ENCODE peak calls at places on chromosomes 2 and 18, in six cellular contexts. One of them, this sample, is unnamed.

GRCh38 chr2:216161967-216162366 is 52.8 kb downstream of the XRCC5 start:
- DNase-seq in GM13977: no peak
- DNase-seq in caudate nucleus: no peak
- DNase-seq in T-helper 1 cell: no peak
- DNase-seq in T-helper 2 cell: no peak
- DNase-seq in stimulated activated CD8-positive, alpha-beta memory T cell treated with anti-CD3 and anti-CD28 coated beads, Interleukin-4, amount 100 ng/mL, for 24 hours: no peak
- DNase-seq in this sample: no peak

GRCh38 chr2:126467367-126468054 is 188.4 kb upstream of the GYPC start:
- DNase-seq in GM13977: peak; percentile 18
- DNase-seq in caudate nucleus: no peak
- DNase-seq in T-helper 1 cell: no peak
- DNase-seq in T-helper 2 cell: no peak
- DNase-seq in stimulated activated CD8-positive, alpha-beta memory T cell treated with anti-CD3 and anti-CD28 coated beads, Interleukin-4, amount 100 ng/mL, for 24 hours: no peak
- DNase-seq in this sample: no peak

GRCh38 chr2:85195956-85196355 is 62.8 kb downstream of the TCF7L1 start:
- DNase-seq in GM13977: no peak
- DNase-seq in caudate nucleus: no peak
- DNase-seq in T-helper 1 cell: no peak
- DNase-seq in T-helper 2 cell: no peak
- DNase-seq in stimulated activated CD8-positive, alpha-beta memory T cell treated with anti-CD3 and anti-CD28 coated beads, Interleukin-4, amount 100 ng/mL, for 24 hours: no peak
- DNase-seq in this sample: no peak

GRCh38 chr2:122341007-122341406 is 585.6 kb downstream of the TSN start:
- DNase-seq in GM13977: no peak
- DNase-seq in caudate nucleus: no peak
- DNase-seq in T-helper 1 cell: no peak
- DNase-seq in T-helper 2 cell: no peak
- DNase-seq in stimulated activated CD8-positive, alpha-beta memory T cell treated with anti-CD3 and anti-CD28 coated beads, Interleukin-4, amount 100 ng/mL, for 24 hours: no peak
- DNase-seq in this sample: no peak

GRCh38 chr2:45009928-45010705 is 865 bp upstream of the SIX2 start:
- DNase-seq in GM13977: peak; percentile 48
- DNase-seq in caudate nucleus: no peak
- DNase-seq in T-helper 1 cell: no peak
- DNase-seq in T-helper 2 cell: no peak
- DNase-seq in stimulated activated CD8-positive, alpha-beta memory T cell treated with anti-CD3 and anti-CD28 coated beads, Interleukin-4, amount 100 ng/mL, for 24 hours: no peak
- DNase-seq in this sample: peak; percentile 61

GRCh38 chr2:66531156-66531555 is 96.2 kb downstream of the MEIS1 start:
- DNase-seq in GM13977: no peak
- DNase-seq in caudate nucleus: no peak
- DNase-seq in T-helper 1 cell: no peak
- DNase-seq in T-helper 2 cell: no peak
- DNase-seq in stimulated activated CD8-positive, alpha-beta memory T cell treated with anti-CD3 and anti-CD28 coated beads, Interleukin-4, amount 100 ng/mL, for 24 hours: no peak
- DNase-seq in this sample: no peak

GRCh38 chr2:216233281-216233995 is 124.3 kb downstream of the XRCC5 start:
- DNase-seq in GM13977: no peak
- DNase-seq in caudate nucleus: no peak
- DNase-seq in T-helper 1 cell: no peak
- DNase-seq in T-helper 2 cell: no peak
- DNase-seq in stimulated activated CD8-positive, alpha-beta memory T cell treated with anti-CD3 and anti-CD28 coated beads, Interleukin-4, amount 100 ng/mL, for 24 hours: no peak
- DNase-seq in this sample: no peak

GRCh38 chr18:29004921-29005320 is 828.0 kb upstream of the CDH2 start:
- DNase-seq in GM13977: no peak
- DNase-seq in caudate nucleus: no peak
- DNase-seq in T-helper 1 cell: no peak
- DNase-seq in T-helper 2 cell: no peak
- DNase-seq in stimulated activated CD8-positive, alpha-beta memory T cell treated with anti-CD3 and anti-CD28 coated beads, Interleukin-4, amount 100 ng/mL, for 24 hours: no peak
- DNase-seq in this sample: no peak

GRCh38 chr2:239879423-239880084 is 145.6 kb downstream of the NDUFA10 start:
- DNase-seq in GM13977: no peak
- DNase-seq in caudate nucleus: no peak
- DNase-seq in T-helper 1 cell: no peak
- DNase-seq in T-helper 2 cell: no peak
- DNase-seq in stimulated activated CD8-positive, alpha-beta memory T cell treated with anti-CD3 and anti-CD28 coated beads, Interleukin-4, amount 100 ng/mL, for 24 hours: no peak
- DNase-seq in this sample: no peak

GRCh38 chr2:61853848-61854434 is at the start of gene FAM161A:
- DNase-seq in GM13977: peak; percentile 86
- DNase-seq in caudate nucleus: peak; percentile 90
- DNase-seq in T-helper 1 cell: peak; percentile 66
- DNase-seq in T-helper 2 cell: peak; percentile 53
- DNase-seq in stimulated activated CD8-positive, alpha-beta memory T cell treated with anti-CD3 and anti-CD28 coated beads, Interleukin-4, amount 100 ng/mL, for 24 hours: peak; percentile 74
- DNase-seq in this sample: peak; percentile 74

GRCh38 chr2:126736133-126736874 is 80.3 kb downstream of the GYPC start:
- DNase-seq in GM13977: no peak
- DNase-seq in caudate nucleus: no peak
- DNase-seq in T-helper 1 cell: no peak
- DNase-seq in T-helper 2 cell: no peak
- DNase-seq in stimulated activated CD8-positive, alpha-beta memory T cell treated with anti-CD3 and anti-CD28 coated beads, Interleukin-4, amount 100 ng/mL, for 24 hours: no peak
- DNase-seq in this sample: no peak

GRCh38 chr2:136118819-136119716 is 1.1 kb upstream of the CXCR4 start:
- DNase-seq in GM13977: peak; percentile 77
- DNase-seq in caudate nucleus: peak; percentile 46
- DNase-seq in T-helper 1 cell: peak; percentile 84
- DNase-seq in T-helper 2 cell: peak; percentile 66
- DNase-seq in stimulated activated CD8-positive, alpha-beta memory T cell treated with anti-CD3 and anti-CD28 coated beads, Interleukin-4, amount 100 ng/mL, for 24 hours: peak; percentile 79
- DNase-seq in this sample: peak; percentile 84

GRCh38 chr2:9179572-9180201 is 26.9 kb upstream of the ASAP2 start:
- DNase-seq in GM13977: no peak
- DNase-seq in caudate nucleus: no peak
- DNase-seq in T-helper 1 cell: no peak
- DNase-seq in T-helper 2 cell: no peak
- DNase-seq in stimulated activated CD8-positive, alpha-beta memory T cell treated with anti-CD3 and anti-CD28 coated beads, Interleukin-4, amount 100 ng/mL, for 24 hours: no peak
- DNase-seq in this sample: no peak

GRCh38 chr18:10035306-10035991 is 121.6 kb downstream of the VAPA start:
- DNase-seq in GM13977: no peak
- DNase-seq in caudate nucleus: no peak
- DNase-seq in T-helper 1 cell: no peak
- DNase-seq in T-helper 2 cell: no peak
- DNase-seq in stimulated activated CD8-positive, alpha-beta memory T cell treated with anti-CD3 and anti-CD28 coated beads, Interleukin-4, amount 100 ng/mL, for 24 hours: no peak
- DNase-seq in this sample: peak; percentile 85

GRCh38 chr2:197306024-197306690 is 4.4 kb downstream of the ANKRD44 start:
- DNase-seq in GM13977: no peak
- DNase-seq in caudate nucleus: no peak
- DNase-seq in T-helper 1 cell: no peak
- DNase-seq in T-helper 2 cell: no peak
- DNase-seq in stimulated activated CD8-positive, alpha-beta memory T cell treated with anti-CD3 and anti-CD28 coated beads, Interleukin-4, amount 100 ng/mL, for 24 hours: no peak
- DNase-seq in this sample: no peak

GRCh38 chr18:36829362-36830140 is 624 bp downstream of the KIAA1328 start:
- DNase-seq in GM13977: no peak
- DNase-seq in caudate nucleus: peak; percentile 74
- DNase-seq in T-helper 1 cell: no peak
- DNase-seq in T-helper 2 cell: no peak
- DNase-seq in stimulated activated CD8-positive, alpha-beta memory T cell treated with anti-CD3 and anti-CD28 coated beads, Interleukin-4, amount 100 ng/mL, for 24 hours: no peak
- DNase-seq in this sample: peak; percentile 14

GRCh38 chr2:65053199-65053598 is 3.0 kb upstream of the CEP68 start:
- DNase-seq in GM13977: peak; percentile 81
- DNase-seq in caudate nucleus: no peak
- DNase-seq in T-helper 1 cell: no peak
- DNase-seq in T-helper 2 cell: no peak
- DNase-seq in stimulated activated CD8-positive, alpha-beta memory T cell treated with anti-CD3 and anti-CD28 coated beads, Interleukin-4, amount 100 ng/mL, for 24 hours: no peak
- DNase-seq in this sample: no peak

GRCh38 chr2:219619235-219619634 is 8.2 kb upstream of the SLC4A3 start:
- DNase-seq in GM13977: no peak
- DNase-seq in caudate nucleus: no peak
- DNase-seq in T-helper 1 cell: no peak
- DNase-seq in T-helper 2 cell: no peak
- DNase-seq in stimulated activated CD8-positive, alpha-beta memory T cell treated with anti-CD3 and anti-CD28 coated beads, Interleukin-4, amount 100 ng/mL, for 24 hours: no peak
- DNase-seq in this sample: no peak

GRCh38 chr2:205924676-205925075 is 161.3 kb downstream of the INO80D start:
- DNase-seq in GM13977: no peak
- DNase-seq in caudate nucleus: no peak
- DNase-seq in T-helper 1 cell: no peak
- DNase-seq in T-helper 2 cell: no peak
- DNase-seq in stimulated activated CD8-positive, alpha-beta memory T cell treated with anti-CD3 and anti-CD28 coated beads, Interleukin-4, amount 100 ng/mL, for 24 hours: no peak
- DNase-seq in this sample: no peak

GRCh38 chr2:108855194-108855593 is 68.6 kb downstream of the CCDC138 start:
- DNase-seq in GM13977: no peak
- DNase-seq in caudate nucleus: no peak
- DNase-seq in T-helper 1 cell: no peak
- DNase-seq in T-helper 2 cell: no peak
- DNase-seq in stimulated activated CD8-positive, alpha-beta memory T cell treated with anti-CD3 and anti-CD28 coated beads, Interleukin-4, amount 100 ng/mL, for 24 hours: no peak
- DNase-seq in this sample: peak; percentile 59

GRCh38 chr2:128425731-128426620 is 107.3 kb upstream of the HS6ST1 start:
- DNase-seq in GM13977: no peak
- DNase-seq in caudate nucleus: no peak
- DNase-seq in T-helper 1 cell: peak; percentile 3
- DNase-seq in T-helper 2 cell: no peak
- DNase-seq in stimulated activated CD8-positive, alpha-beta memory T cell treated with anti-CD3 and anti-CD28 coated beads, Interleukin-4, amount 100 ng/mL, for 24 hours: no peak
- DNase-seq in this sample: no peak

GRCh38 chr2:152093464-152093863 is 5.4 kb downstream of the CACNB4 start:
- DNase-seq in GM13977: no peak
- DNase-seq in caudate nucleus: no peak
- DNase-seq in T-helper 1 cell: no peak
- DNase-seq in T-helper 2 cell: no peak
- DNase-seq in stimulated activated CD8-positive, alpha-beta memory T cell treated with anti-CD3 and anti-CD28 coated beads, Interleukin-4, amount 100 ng/mL, for 24 hours: no peak
- DNase-seq in this sample: peak; percentile 91

This sample was measured in NCI-H2171 treated with DMSO at 0.1 percent for 48 hours.